ENCODE peak calls at places on chromosomes 16 and 17, in nine cellular contexts. E, K, O, C, Z, A, P, G and D are unnamed samples.

GRCh38 chr17:63490321-63490720 is 13.5 kb downstream of the ACE start:
- DNase-seq in O (no peak), P (no peak), E (no peak), K (no peak), A (no peak), Z (no peak), C (no peak), G (no peak), D (no peak)

GRCh38 chr16:69404275-69404805 is 18.5 kb upstream of the TERF2 start:
- DNase-seq in O (no peak), P (no peak), A (no peak), Z (peak), C (no peak), E (no peak), K (no peak), G (no peak), D (no peak)

GRCh38 chr16:20897253-20897896 is 2.8 kb downstream of the DCUN1D3 start:
- DNase-seq in K (no peak), C (peak), Z (no peak), O (peak), A (no peak), E (no peak), P (no peak), G (no peak), D (no peak)

GRCh38 chr17:32564325-32564724 is 77.5 kb downstream of the CDK5R1 start:
- DNase-seq in Z (no peak), O (no peak), G (no peak), K (no peak), A (no peak), P (no peak), E (no peak), C (no peak), D (no peak)

GRCh38 chr16:48161906-48162305 is 6.1 kb upstream of the ABCC12 start:
- DNase-seq in P (no peak), A (no peak), K (no peak), C (no peak), O (no peak), G (no peak), E (no peak), Z (no peak), D (no peak)

GRCh38 chr16:66720766-66721165 is 24.2 kb upstream of the CMTM4 start:
- DNase-seq in E (no peak), Z (no peak), P (no peak), O (no peak), C (no peak), K (no peak), A (no peak), G (no peak), D (no peak)

GRCh38 chr16:25157476-25157875 is 45.9 kb downstream of the LCMT1 start:
- DNase-seq in C (no peak), K (no peak), Z (no peak), G (no peak), E (no peak), O (no peak), A (no peak), P (no peak), D (no peak)

GRCh38 chr16:86834451-86835035 is 256.2 kb downstream of the FOXL1 start:
- DNase-seq in P (no peak), C (no peak), O (peak), K (no peak), E (peak), Z (no peak), G (no peak), A (no peak), D (no peak)

GRCh38 chr17:44887971-44888955 is 11.0 kb downstream of the EFTUD2 start:
- DNase-seq in C (no peak), K (no peak), O (no peak), A (no peak), G (no peak), P (no peak), Z (no peak), E (no peak), D (no peak)

GRCh38 chr16:22297871-22298733 is 893 bp downstream of the POLR3E start:
- DNase-seq in G (peak), K (peak), P (peak), C (peak), Z (peak), O (peak), E (peak), A (peak), D (peak)

GRCh38 chr17:58316260-58316960 is 12.2 kb downstream of the TSPOAP1 start:
- DNase-seq in O (no peak), C (no peak), Z (no peak), E (no peak), G (no peak), A (no peak), P (no peak), K (peak), D (no peak)

GRCh38 chr17:30021708-30022317 is 80.4 kb downstream of the EFCAB5 start:
- DNase-seq in P (no peak), Z (peak), K (no peak), O (peak), E (peak), G (no peak), A (peak), C (no peak), D (no peak)

GRCh38 chr16:84952335-84953050 is 58.8 kb downstream of the ZDHHC7 start:
- DNase-seq in P (peak), A (peak), G (peak), K (peak), Z (peak), C (peak), O (peak), E (peak), D (no peak)

GRCh38 chr17:59513934-59514841 is 51.2 kb upstream of the DHX40 start:
- DNase-seq in G (peak), O (peak), Z (peak), A (no peak), P (no peak), E (peak), K (peak), C (peak), D (no peak)

GRCh38 chr16:30986129-30986991 is 1.4 kb downstream of the HSD3B7 start:
- DNase-seq in Z (no peak), C (no peak), K (no peak), E (no peak), A (no peak), P (no peak), O (no peak), G (no peak), D (no peak)

GRCh38 chr16:86631441-86631840 is 53.1 kb downstream of the FOXL1 start:
- DNase-seq in G (no peak), Z (no peak), E (no peak), O (peak), A (no peak), C (no peak), K (no peak), P (no peak), D (peak)

GRCh38 chr17:74108126-74108705 is 95.3 kb upstream of the RPL38 start:
- DNase-seq in A (no peak), E (no peak), O (no peak), C (no peak), G (no peak), P (no peak), Z (no peak), K (no peak), D (no peak)

GRCh38 chr17:45123930-45124796 is 8.2 kb downstream of the PLCD3 start:
- DNase-seq in K (no peak), E (peak), A (peak), O (peak), G (no peak), P (peak), C (no peak), Z (no peak), D (peak)

GRCh38 chr16:84329849-84330684 is 35.4 kb downstream of the WFDC1 start:
- DNase-seq in P (no peak), E (no peak), O (no peak), Z (no peak), K (no peak), G (no peak), A (no peak), C (no peak), D (no peak)

GRCh38 chr17:50689956-50690886 is 17.5 kb downstream of the ANKRD40 start:
- DNase-seq in K (peak), Z (no peak), C (peak), A (no peak), P (no peak), E (no peak), O (no peak), G (no peak), D (no peak)

GRCh38 chr17:76255801-76256429 is 9.2 kb upstream of the UBALD2 start:
- DNase-seq in E (no peak), O (no peak), G (no peak), Z (no peak), K (no peak), A (no peak), C (no peak), P (no peak), D (no peak)

GRCh38 chr16:88649195-88649923 is 1.5 kb downstream of the CYBA start:
- DNase-seq in C (no peak), G (no peak), P (no peak), O (no peak), A (no peak), Z (no peak), E (no peak), K (peak), D (no peak)

GRCh38 chr17:31517524-31517923 is 126.0 kb downstream of the RAB11FIP4 start:
- DNase-seq in A (no peak), K (peak), P (no peak), C (no peak), G (no peak), O (no peak), Z (no peak), E (no peak), D (no peak)

GRCh38 chr17:31388770-31389672 is 2.5 kb upstream of the RAB11FIP4 start:
- DNase-seq in K (peak), P (no peak), E (no peak), A (no peak), O (no peak), C (peak), G (no peak), Z (peak), D (no peak)

GRCh38 chr16:61818850-61819249 is 217.4 kb downstream of the CDH8 start:
- DNase-seq in A (no peak), G (no peak), O (no peak), C (no peak), Z (no peak), K (no peak), E (no peak), P (no peak), D (no peak)

GRCh38 chr17:50096092-50096491 is 941 bp downstream of the PDK2 start:
- DNase-seq in E (no peak), G (no peak), Z (no peak), A (no peak), O (no peak), P (no peak), C (no peak), K (no peak), D (no peak)

GRCh38 chr17:2837147-2837561 is 40.9 kb downstream of the RAP1GAP2 start:
- DNase-seq in C (no peak), O (no peak), E (no peak), K (no peak), G (no peak), Z (no peak), A (no peak), P (no peak), D (no peak)

GRCh38 chr16:31868701-31869167 is 4.9 kb upstream of the ZNF267 start:
- DNase-seq in P (peak), E (peak), C (peak), K (peak), A (no peak), G (peak), O (peak), Z (peak), D (no peak)

GRCh38 chr17:6361733-6362132 is 73.2 kb downstream of the AIPL1 start:
- DNase-seq in A (no peak), E (no peak), O (no peak), C (no peak), K (no peak), G (no peak), P (no peak), Z (peak), D (no peak)

GRCh38 chr16:58219432-58219831 is 21.5 kb upstream of the CSNK2A2 start:
- DNase-seq in G (no peak), E (no peak), K (no peak), O (no peak), Z (no peak), P (no peak), A (no peak), C (no peak), D (no peak)

GRCh38 chr16:87032554-87032953 is 284.6 kb downstream of the C16orf95 start:
- DNase-seq in O (no peak), P (no peak), E (no peak), Z (no peak), G (no peak), C (no peak), A (no peak), K (no peak), D (no peak)

GRCh38 chr17:68290268-68290954 is 516 bp downstream of the SLC16A6 start:
- DNase-seq in C (peak), G (no peak), P (peak), Z (peak), K (peak), E (no peak), A (no peak), O (no peak), D (no peak)

GRCh38 chr17:9363440-9364350 is 211.9 kb downstream of the STX8 start:
- DNase-seq in E (no peak), Z (no peak), A (no peak), O (peak), K (no peak), P (no peak), G (no peak), C (no peak), D (peak)

GRCh38 chr17:57940653-57941329 is 14.4 kb downstream of the CUEDC1 start:
- DNase-seq in K (no peak), E (no peak), A (no peak), P (no peak), G (peak), C (no peak), Z (no peak), O (no peak), D (no peak)

GRCh38 chr17:79668344-79669250 is 57.7 kb upstream of the RBFOX3 start:
- DNase-seq in P (no peak), A (no peak), C (no peak), E (no peak), O (no peak), Z (no peak), K (peak), G (no peak), D (no peak)

GRCh38 chr16:69294051-69294450 is 17.1 kb upstream of the VPS4A start:
- DNase-seq in K (no peak), O (no peak), A (no peak), P (no peak), C (no peak), G (no peak), Z (no peak), E (no peak), D (no peak)

GRCh38 chr16:12126091-12126806 is 149.7 kb downstream of the SNX29 start:
- DNase-seq in C (no peak), E (no peak), G (no peak), Z (no peak), P (no peak), K (no peak), O (no peak), A (no peak), D (no peak)